ENCODE peak calls at places on chromosomes 1 and 21, in four cellular contexts. X is nucleus accumbens, G is NCI-H1930, F is NCI-H1105 treated with DMSO at 0.1 percent for 48 hours. U is an unnamed sample.

GRCh38 chr1:232655041-232655745 is 25.3 kb upstream of the SIPA1L2 start:
- DNase-seq in X (no peak), G (no peak), F (no peak), U (no peak)

GRCh38 chr21:31364265-31364945 is 20.3 kb upstream of the TIAM1 start:
- DNase-seq in X (no peak), G (no peak), F (no peak), U (no peak)

GRCh38 chr21:42164064-42164789 is 54.7 kb upstream of the ABCG1 start:
- DNase-seq in X (peak), G (no peak), F (peak), U (peak)

GRCh38 chr21:19507682-19508260 is 1104.2 kb upstream of the TMPRSS15 start:
- DNase-seq in X (no peak), G (no peak), F (peak), U (no peak)

GRCh38 chr1:21175324-21175669 is 1.4 kb downstream of the EIF4G3 start:
- DNase-seq in X (no peak), G (no peak), F (no peak), U (peak)

GRCh38 chr1:41726899-41727748 is 191.6 kb downstream of the HIVEP3 start:
- DNase-seq in X (peak), G (no peak), F (no peak), U (no peak)

GRCh38 chr1:5522605-5523145 is 469.6 kb downstream of the NPHP4 start:
- DNase-seq in X (no peak), G (no peak), F (no peak), U (no peak)

GRCh38 chr1:40257313-40257687 is 736 bp upstream of the ZMPSTE24 start:
- DNase-seq in X (no peak), G (peak), F (peak), U (no peak)

GRCh38 chr1:25799758-25800537 is at the start of gene SELENON:
- DNase-seq in X (peak), G (no peak), F (peak), U (no peak)

GRCh38 chr1:185843971-185844370 is 109.8 kb downstream of the HMCN1 start:
- DNase-seq in X (no peak), G (no peak), F (no peak), U (no peak)

GRCh38 chr1:46187106-46187869 is 10.9 kb downstream of the POMGNT1 start:
- DNase-seq in X (no peak), G (no peak), F (no peak), U (no peak)

GRCh38 chr1:222777463-222777862 is 37.4 kb upstream of the DISP1 start:
- DNase-seq in X (no peak), G (peak), F (no peak), U (no peak)

GRCh38 chr1:162130308-162130707 is 60.8 kb downstream of the NOS1AP start:
- DNase-seq in X (no peak), G (no peak), F (no peak), U (no peak)